ENCODE peak calls at places on chromosomes 16 and 17, in nine cellular contexts. U, K, R, C, F, L, Q, X and S are unnamed samples.
A peak's percentile ranks its signal among the peaks of the same experiment; 100 is the strongest.

GRCh38 chr17:7034955-7035590 is 742 bp upstream of the SLC16A13 start:
- DNase-seq in C (no peak), F (no peak), R (no peak), X (no peak), Q (no peak), K (no peak), U (peak; percentile 67), L (no peak), S (no peak)

GRCh38 chr17:1060991-1061390 is 64.1 kb downstream of the TIMM22 start:
- DNase-seq in Q (no peak), K (peak; percentile 79), X (no peak), R (peak; percentile 83), L (no peak), F (peak; percentile 78), C (peak; percentile 99), U (no peak), S (no peak)

GRCh38 chr16:72241930-72242329 is 70.0 kb upstream of the PMFBP1 start:
- DNase-seq in Q (no peak), U (no peak), R (no peak), C (peak; percentile 55), K (no peak), F (no peak), X (no peak), L (no peak), S (no peak)

GRCh38 chr16:23058576-23058975 is 90.7 kb downstream of the USP31 start:
- DNase-seq in U (no peak), C (no peak), K (no peak), L (no peak), R (no peak), X (no peak), Q (no peak), F (no peak), S (no peak)

GRCh38 chr16:13550254-13550653 is 369.7 kb upstream of the ERCC4 start:
- DNase-seq in X (no peak), R (no peak), L (no peak), U (no peak), F (no peak), K (no peak), C (no peak), Q (no peak), S (no peak)

GRCh38 chr17:77209330-77209748 is 68.6 kb downstream of the SEC14L1 start:
- DNase-seq in C (no peak), F (no peak), X (no peak), Q (no peak), R (peak; percentile 38), L (no peak), U (no peak), K (no peak), S (no peak)

GRCh38 chr16:27258241-27258734 is 10.3 kb downstream of the NSMCE1 start:
- DNase-seq in X (no peak), R (no peak), C (peak; percentile 73), Q (no peak), K (no peak), U (no peak), F (no peak), L (no peak), S (no peak)

GRCh38 chr17:7862692-7863437 is 5.1 kb downstream of the CYB5D1 start:
- DNase-seq in Q (no peak), C (peak; percentile 54), U (peak; percentile 66), K (peak; percentile 74), F (no peak), X (no peak), L (no peak), R (no peak), S (peak; percentile 26)

GRCh38 chr17:58082870-58083490 is at the start of gene DYNLL2:
- DNase-seq in X (peak; percentile 86), L (peak; percentile 85), C (peak; percentile 85), R (peak; percentile 94), Q (peak; percentile 84), K (peak; percentile 97), F (peak; percentile 33), U (peak; percentile 82), S (peak; percentile 73)

GRCh38 chr17:81044764-81045589 is 10.0 kb downstream of the BAIAP2 start:
- DNase-seq in U (no peak), K (peak; percentile 95), L (no peak), R (peak; percentile 82), X (no peak), F (no peak), C (peak; percentile 79), Q (no peak), S (peak; percentile 71)

GRCh38 chr17:3920940-3921852 is 4.9 kb upstream of the P2RX1 start:
- DNase-seq in K (no peak), F (no peak), C (no peak), X (no peak), R (peak; percentile 90), U (no peak), L (no peak), Q (no peak), S (peak; percentile 18)

GRCh38 chr17:72587156-72587555 is 466.3 kb downstream of the SOX9 start:
- DNase-seq in L (no peak), Q (no peak), K (no peak), U (no peak), X (no peak), F (no peak), C (no peak), R (no peak), S (no peak)

GRCh38 chr17:44350733-44351226 is 5.7 kb downstream of the GRN start:
- DNase-seq in F (no peak), R (no peak), C (peak; percentile 44), K (no peak), U (peak; percentile 72), L (peak; percentile 89), Q (peak; percentile 75), X (peak; percentile 65), S (no peak)

GRCh38 chr16:4184038-4184702 is 57.7 kb downstream of the SRL start:
- DNase-seq in F (no peak), U (no peak), Q (no peak), C (no peak), K (no peak), L (no peak), R (peak; percentile 68), X (no peak), S (no peak)

GRCh38 chr17:7233701-7234099 is 617 bp downstream of the DVL2 start:
- DNase-seq in K (no peak), U (no peak), R (no peak), X (no peak), C (no peak), Q (no peak), L (no peak), F (no peak), S (no peak)

GRCh38 chr16:4513086-4513860 is 25.3 kb downstream of the CDIP1 start:
- DNase-seq in R (no peak), U (no peak), X (no peak), C (no peak), L (no peak), F (no peak), Q (no peak), K (no peak), S (no peak)